ENCODE peak calls at places on chromosomes 6 and 20, in ten cellular contexts. C, R, U, T, Q, X, A, V, D and J are unnamed samples.

GRCh38 chr6:138287144-138287955 is 69.1 kb upstream of the PBOV1 start:
- DNase-seq in C (peak; percentile 53), R (no peak), U (no peak), T (no peak), Q (no peak), X (no peak), A (peak; percentile 42), V (peak; percentile 28), D (peak; percentile 45), J (peak; percentile 5)

GRCh38 chr6:90351696-90352095 is 55.1 kb upstream of the BACH2 start:
- DNase-seq in C (no peak), R (no peak), U (no peak), T (no peak), Q (no peak), X (peak; percentile 60), A (no peak), V (no peak), D (no peak), J (peak; percentile 61)

GRCh38 chr6:83119742-83120300 is 52.4 kb downstream of the DOP1A start:
- DNase-seq in C (no peak), R (no peak), U (no peak), T (no peak), Q (no peak), X (no peak), A (no peak), V (no peak), D (no peak), J (no peak)

GRCh38 chr20:5149892-5150225 is 23.1 kb downstream of the CDS2 start:
- DNase-seq in C (no peak), R (no peak), U (no peak), T (no peak), Q (no peak), X (no peak), A (no peak), V (no peak), D (no peak), J (no peak)

GRCh38 chr6:153106021-153106420 is 25.1 kb downstream of the RGS17 start:
- DNase-seq in C (no peak), R (no peak), U (no peak), T (no peak), Q (no peak), X (no peak), A (no peak), V (no peak), D (no peak), J (no peak)

GRCh38 chr6:52946301-52946700 is 36.8 kb upstream of the GSTA3 start:
- DNase-seq in C (no peak), R (no peak), U (no peak), T (no peak), Q (no peak), X (no peak), A (no peak), V (no peak), D (no peak), J (no peak)

GRCh38 chr6:6007311-6008113 is 787 bp upstream of the NRN1 start:
- DNase-seq in C (peak; percentile 52), R (no peak), U (no peak), T (no peak), Q (peak; percentile 57), X (no peak), A (no peak), V (no peak), D (no peak), J (no peak)

GRCh38 chr6:28885149-28885738 is 38.5 kb downstream of the TRIM27 start:
- DNase-seq in C (no peak), R (no peak), U (no peak), T (no peak), Q (no peak), X (no peak), A (no peak), V (no peak), D (no peak), J (no peak)

GRCh38 chr20:14512856-14513255 is 175.4 kb upstream of the FLRT3 start:
- DNase-seq in C (no peak), R (no peak), U (no peak), T (no peak), Q (no peak), X (no peak), A (no peak), V (no peak), D (no peak), J (no peak)

GRCh38 chr6:37077459-37078296 is 72.2 kb downstream of the FGD2 start:
- DNase-seq in C (no peak), R (no peak), U (peak; percentile 96), T (no peak), Q (peak; percentile 95), X (peak; percentile 86), A (peak; percentile 74), V (no peak), D (no peak), J (peak; percentile 84)

GRCh38 chr6:12355354-12355753 is 65.2 kb downstream of the EDN1 start:
- DNase-seq in C (no peak), R (no peak), U (no peak), T (no peak), Q (no peak), X (no peak), A (no peak), V (no peak), D (no peak), J (no peak)

GRCh38 chr6:101738481-101738880 is 345.0 kb downstream of the GRIK2 start:
- DNase-seq in C (no peak), R (no peak), U (no peak), T (no peak), Q (no peak), X (no peak), A (no peak), V (no peak), D (no peak), J (no peak)

GRCh38 chr20:38685271-38685670 is 39.0 kb upstream of the SLC32A1 start:
- DNase-seq in C (no peak), R (no peak), U (no peak), T (no peak), Q (no peak), X (no peak), A (no peak), V (no peak), D (no peak), J (no peak)

GRCh38 chr20:760751-761417 is 7.4 kb downstream of the SLC52A3 start:
- DNase-seq in C (peak; percentile 66), R (no peak), U (no peak), T (no peak), Q (peak; percentile 66), X (no peak), A (no peak), V (no peak), D (peak; percentile 60), J (no peak)

GRCh38 chr6:46113370-46113769 is 16.4 kb upstream of the ENPP4 start:
- DNase-seq in C (no peak), R (no peak), U (no peak), T (no peak), Q (no peak), X (no peak), A (no peak), V (no peak), D (no peak), J (no peak)

GRCh38 chr6:112571486-112571885 is 224.4 kb downstream of the RFPL4B start:
- DNase-seq in C (no peak), R (no peak), U (peak; percentile 12), T (peak; percentile 18), Q (peak; percentile 87), X (peak; percentile 37), A (no peak), V (no peak), D (no peak), J (no peak)

GRCh38 chr6:28732052-28732451 is 191.7 kb downstream of the TRIM27 start:
- DNase-seq in C (no peak), R (no peak), U (no peak), T (no peak), Q (no peak), X (no peak), A (no peak), V (no peak), D (no peak), J (no peak)

GRCh38 chr6:27778625-27779417 is 133.4 kb downstream of the OR2B2 start:
- DNase-seq in C (no peak), R (no peak), U (no peak), T (no peak), Q (no peak), X (no peak), A (no peak), V (no peak), D (no peak), J (no peak)